ENCODE peak calls at places on chromosomes 12 and 14, in four cellular contexts. B is A549, R is SK-N-SH, T is GM12878. O is an unnamed sample.

GRCh38 chr12:89417246-89417977 is 65.1 kb upstream of the DUSP6 start:
- DNase-seq in B (peak), R (no peak), T (no peak), O (no peak)

GRCh38 chr14:77267937-77268699 is 2.9 kb downstream of the NGB start:
- DNase-seq in B (no peak), R (no peak), T (no peak), O (no peak)

GRCh38 chr12:89319111-89319510 is 33.2 kb downstream of the DUSP6 start:
- DNase-seq in B (no peak), R (no peak), T (no peak), O (no peak)

GRCh38 chr12:32533971-32534590 is 134.7 kb downstream of the FGD4 start:
- DNase-seq in B (peak), R (peak), T (no peak), O (peak)

GRCh38 chr14:63174760-63175191 is 29.5 kb upstream of the RHOJ start:
- DNase-seq in B (peak), R (peak), T (no peak), O (peak)

GRCh38 chr14:22221508-22221907 is 367.5 kb downstream of the DAD1 start:
- DNase-seq in B (peak), R (peak), T (no peak), O (peak)

GRCh38 chr12:114697246-114697716 is 13.3 kb upstream of the TBX3 start:
- DNase-seq in B (no peak), R (no peak), T (no peak), O (no peak)

GRCh38 chr14:71908141-71908540 is 24.1 kb upstream of the RGS6 start:
- DNase-seq in B (no peak), R (no peak), T (no peak), O (no peak)

GRCh38 chr12:116971222-116971621 is 60.5 kb downstream of the FBXW8 start:
- DNase-seq in B (no peak), R (no peak), T (no peak), O (no peak)

GRCh38 chr12:98478606-98479005 is 36.8 kb upstream of the TMPO start:
- DNase-seq in B (no peak), R (no peak), T (no peak), O (no peak)

GRCh38 chr12:25585021-25585523 is 32.0 kb upstream of the LMNTD1 start:
- DNase-seq in B (no peak), R (no peak), T (no peak), O (no peak)

GRCh38 chr14:54857830-54858269 is 44.8 kb downstream of the GCH1 start:
- DNase-seq in B (no peak), R (no peak), T (peak), O (no peak)

GRCh38 chr12:111448266-111448830 is 42.6 kb downstream of the SH2B3 start:
- DNase-seq in B (no peak), R (no peak), T (no peak), O (no peak)

GRCh38 chr14:95314609-95315008 is 5.1 kb downstream of the CLMN start:
- DNase-seq in B (peak), R (peak), T (peak), O (no peak)

DNA sequence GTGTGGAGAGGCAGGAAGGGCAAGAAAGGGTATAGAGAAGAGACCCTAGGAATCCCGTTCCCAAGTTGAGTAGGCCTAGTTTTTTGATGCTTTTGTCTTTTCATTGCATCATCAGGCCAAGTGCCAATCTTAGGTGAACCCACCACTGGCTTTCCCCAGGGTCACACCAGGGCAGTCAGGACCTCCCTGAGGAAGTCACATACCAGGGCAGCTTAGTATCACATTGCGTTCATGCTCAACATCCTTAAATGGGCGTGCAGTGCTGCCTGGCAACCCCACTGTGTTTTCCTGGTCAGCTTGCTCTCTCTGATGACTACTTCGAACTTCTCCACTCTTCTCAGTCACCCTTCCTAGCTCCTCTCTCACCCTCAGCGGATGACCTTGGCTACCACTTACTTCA is 9.0 kb downstream of the ASIC1 start:
- DNase-seq in B (peak), R (no peak), T (no peak), O (no peak)
- TF ChIP-seq PBX3 in B (no peak), R (no peak), T (no peak), O (no peak)

GRCh38 chr14:68944162-68944561 is 34.9 kb downstream of the ACTN1 start:
- DNase-seq in B (no peak), R (no peak), T (no peak), O (no peak)
- TF ChIP-seq PBX3 in B (no peak), R (no peak), T (no peak), O (no peak)

DNA sequence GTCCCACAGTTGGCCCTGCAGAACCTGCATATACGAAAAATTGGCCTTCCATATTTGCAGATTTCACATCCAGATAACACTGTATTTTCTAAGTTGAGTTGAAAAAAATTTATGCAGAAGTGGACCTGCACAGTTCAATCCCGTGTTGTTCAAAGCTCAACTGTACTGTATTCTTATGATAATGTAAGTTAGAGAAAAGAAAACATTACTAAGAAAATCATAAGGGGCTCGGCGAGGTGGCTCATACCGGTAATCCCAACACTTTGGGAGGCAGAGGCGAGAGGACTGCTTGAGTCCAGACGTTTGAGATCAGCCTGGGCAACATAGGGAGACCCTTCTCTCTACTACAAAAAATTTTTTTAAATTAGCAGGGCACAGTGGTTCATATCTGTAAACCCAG is 18.2 kb upstream of the SLC35E3 start:
- DNase-seq in B (no peak), R (no peak), T (no peak), O (no peak)
- TF ChIP-seq PBX3 in B (no peak), R (no peak), T (no peak), O (no peak)

GRCh38 chr12:60489071-60489470 is 893.2 kb downstream of the SLC16A7 start:
- DNase-seq in B (no peak), R (no peak), T (no peak), O (no peak)
- TF ChIP-seq PBX3 in B (no peak), R (no peak), T (no peak), O (no peak)

GRCh38 chr14:103133213-103134140 is 10.2 kb downstream of the TNFAIP2 start:
- DNase-seq in B (no peak), R (no peak), T (no peak), O (no peak)

GRCh38 chr14:103135333-103136075 is 12.2 kb downstream of the TNFAIP2 start:
- DNase-seq in B (no peak), R (no peak), T (no peak), O (peak)

GRCh38 chr14:103134919-103135318 is 11.7 kb downstream of the TNFAIP2 start:
- DNase-seq in B (no peak), R (no peak), T (no peak), O (no peak)

GRCh38 chr14:103136076-103136340 is 12.7 kb downstream of the TNFAIP2 start:
- DNase-seq in B (no peak), R (no peak), T (no peak), O (no peak)

GRCh38 chr14:103134405-103134804 is 11.1 kb downstream of the TNFAIP2 start:
- DNase-seq in B (no peak), R (no peak), T (no peak), O (no peak)
- TF ChIP-seq PBX3 in B (no peak), R (no peak), T (no peak), O (no peak)

GRCh38 chr12:6084261-6084968 is 40.1 kb downstream of the VWF start:
- DNase-seq in B (peak), R (peak), T (no peak), O (no peak)
- TF ChIP-seq PBX3 in B (no peak), R (peak), T (no peak), O (no peak)

DNA sequence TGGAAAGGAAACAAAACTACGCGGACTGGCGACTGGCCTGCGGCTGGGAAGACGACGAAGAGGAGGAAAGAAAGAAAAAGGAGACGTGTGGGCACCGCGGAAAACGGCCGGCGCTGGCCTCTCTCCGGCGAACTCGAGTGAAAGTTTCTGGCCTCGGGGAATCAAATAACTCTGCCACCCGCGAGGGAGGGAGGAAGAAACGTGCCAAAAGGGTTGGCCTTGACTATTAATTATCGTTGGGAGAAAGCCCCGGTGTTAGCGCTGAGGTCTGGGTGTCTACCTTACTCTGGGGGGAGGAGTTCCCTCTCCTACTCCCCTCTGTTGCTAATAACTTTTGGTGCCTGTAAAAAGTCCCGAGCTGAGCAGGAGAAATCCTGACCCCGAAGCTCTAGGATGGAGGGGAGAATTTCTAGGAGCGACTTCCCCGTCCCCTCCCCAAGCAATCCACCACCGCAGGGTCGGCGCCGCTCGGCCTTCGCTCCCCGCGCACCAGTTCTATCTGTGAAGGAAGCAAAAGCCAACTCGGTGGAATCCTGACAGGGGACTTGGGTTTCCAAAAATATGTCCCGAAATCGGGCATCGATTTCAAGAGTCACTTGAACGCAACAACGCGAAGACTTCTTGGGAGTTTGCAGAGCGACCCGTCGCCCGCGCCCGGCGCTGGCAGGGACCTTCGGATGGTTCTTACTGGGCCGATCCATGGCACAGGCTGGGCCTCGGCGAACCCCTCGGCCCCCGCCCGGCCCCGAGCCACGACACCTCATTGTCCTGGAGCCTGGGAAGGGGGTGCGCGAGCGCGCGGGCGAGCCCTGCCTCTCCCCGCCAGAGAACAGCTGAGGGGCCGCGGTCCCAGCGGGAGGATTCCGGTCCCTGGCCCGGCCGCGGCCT is 1.7 kb downstream of the OTX2 start:
- DNase-seq in B (no peak), R (no peak), T (no peak), O (no peak)
- TF ChIP-seq PBX3 in B (no peak), R (no peak), T (no peak), O (no peak)

GRCh38 chr12:76256341-76256740 is 91.9 kb downstream of the BBS10 start:
- DNase-seq in B (no peak), R (no peak), T (no peak), O (no peak)
- TF ChIP-seq PBX3 in B (no peak), R (no peak), T (no peak), O (no peak)

DNA sequence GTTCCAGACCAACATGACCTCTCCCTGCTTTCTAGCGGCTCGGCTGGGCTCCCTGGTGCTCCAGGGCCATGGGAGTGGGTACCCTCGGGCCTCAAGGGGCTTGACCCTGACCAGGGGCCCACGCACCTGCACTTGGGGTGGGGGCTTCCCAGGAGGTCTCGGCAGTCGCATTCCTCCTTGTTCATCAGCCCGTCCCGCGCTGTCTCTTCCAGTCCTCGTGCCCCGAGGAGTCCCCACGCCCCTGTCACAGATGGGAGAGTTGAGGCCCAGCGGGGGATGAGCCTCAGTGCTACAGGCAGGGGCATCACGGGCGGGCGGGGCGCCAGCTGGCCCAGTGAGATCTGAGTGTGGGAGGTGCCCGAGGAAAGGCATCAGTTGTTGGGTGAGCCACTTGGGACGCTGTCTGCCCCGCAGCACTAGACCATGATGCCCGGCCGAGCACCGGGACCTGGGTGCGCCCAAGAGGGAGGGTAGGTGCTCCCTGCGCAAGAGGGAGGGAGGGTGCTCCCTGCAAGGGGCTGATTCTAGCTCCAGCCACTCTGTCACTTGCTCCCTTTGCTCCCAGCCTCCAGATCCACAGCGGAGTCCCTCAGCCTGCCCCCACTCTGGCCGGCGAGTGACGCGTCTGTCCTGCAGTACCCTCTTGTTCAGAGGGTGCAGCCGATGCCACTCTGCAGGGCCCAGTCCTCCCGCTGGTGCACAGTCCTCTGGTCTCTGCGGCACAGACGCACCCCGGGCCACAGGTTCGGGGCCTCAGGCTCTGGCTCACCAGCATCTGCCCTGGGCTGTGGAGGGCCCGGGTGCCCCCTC is 23.8 kb downstream of the MMP17 start:
- DNase-seq in B (peak), R (no peak), T (no peak), O (no peak)
- TF ChIP-seq PBX3 in B (no peak), R (no peak), T (no peak), O (no peak)

GRCh38 chr12:52951640-52952039 is 2.7 kb downstream of the KRT18 start:
- DNase-seq in B (no peak), R (no peak), T (no peak), O (no peak)
- TF ChIP-seq PBX3 in B (peak), R (no peak), T (no peak), O (no peak)

O was measured in HepG2.